ENCODE peak calls at places on chromosomes 5 and 9, in four cellular contexts. One of them, this sample, is unnamed.

GRCh38 chr5:380701-381309 is 59.3 kb downstream of the AHRR start:
- DNase-seq in HepG2: no peak
- DNase-seq in NB4: peak
- DNase-seq in A549: no peak
- DNase-seq in this sample: no peak

GRCh38 chr5:91079037-91079436 is 304.1 kb downstream of the ARRDC3 start:
- DNase-seq in HepG2: no peak
- DNase-seq in NB4: no peak
- DNase-seq in A549: no peak
- DNase-seq in this sample: no peak

GRCh38 chr9:136694163-136694864 is 7.1 kb upstream of the AGPAT2 start:
- DNase-seq in HepG2: peak
- DNase-seq in NB4: peak
- DNase-seq in A549: peak
- DNase-seq in this sample: peak

GRCh38 chr9:12776775-12777055 is 1.9 kb downstream of the LURAP1L start:
- DNase-seq in HepG2: no peak
- DNase-seq in NB4: no peak
- DNase-seq in A549: no peak
- DNase-seq in this sample: no peak

GRCh38 chr9:24090566-24090965 is 264.5 kb upstream of the ELAVL2 start:
- DNase-seq in HepG2: no peak
- DNase-seq in NB4: peak
- DNase-seq in A549: no peak
- DNase-seq in this sample: no peak

GRCh38 chr9:127397722-127398647 is 1.0 kb downstream of the SLC2A8 start:
- DNase-seq in HepG2: peak
- DNase-seq in NB4: no peak
- DNase-seq in A549: peak
- DNase-seq in this sample: peak

GRCh38 chr9:122389799-122390481 is 19.1 kb downstream of the PTGS1 start:
- DNase-seq in HepG2: no peak
- DNase-seq in NB4: peak
- DNase-seq in A549: no peak
- DNase-seq in this sample: peak

GRCh38 chr5:67164856-67165523 is 31.6 kb downstream of the CD180 start:
- DNase-seq in HepG2: no peak
- DNase-seq in NB4: no peak
- DNase-seq in A549: no peak
- DNase-seq in this sample: no peak

GRCh38 chr5:16740476-16740875 is 123.7 kb upstream of the RETREG1 start:
- DNase-seq in HepG2: no peak
- DNase-seq in NB4: no peak
- DNase-seq in A549: no peak
- DNase-seq in this sample: no peak

GRCh38 chr5:61182449-61182848 is 20.2 kb upstream of the SMIM15 start:
- DNase-seq in HepG2: no peak
- DNase-seq in NB4: no peak
- DNase-seq in A549: no peak
- DNase-seq in this sample: peak

GRCh38 chr5:93632327-93632726 is 49.3 kb downstream of the NR2F1 start:
- DNase-seq in HepG2: no peak
- DNase-seq in NB4: no peak
- DNase-seq in A549: no peak
- DNase-seq in this sample: no peak

GRCh38 chr9:68964102-68964541 is 49.8 kb downstream of the PRKACG start:
- DNase-seq in HepG2: no peak
- DNase-seq in NB4: no peak
- DNase-seq in A549: no peak
- DNase-seq in this sample: no peak

GRCh38 chr9:110619831-110620230 is 40.3 kb upstream of the SVEP1 start:
- DNase-seq in HepG2: no peak
- DNase-seq in NB4: no peak
- DNase-seq in A549: no peak
- DNase-seq in this sample: no peak

GRCh38 chr9:22316645-22317044 is 130.0 kb upstream of the DMRTA1 start:
- DNase-seq in HepG2: no peak
- DNase-seq in NB4: no peak
- DNase-seq in A549: no peak
- DNase-seq in this sample: no peak

GRCh38 chr9:121945849-121946248 is 147.3 kb downstream of the TTLL11 start:
- DNase-seq in HepG2: no peak
- DNase-seq in NB4: no peak
- DNase-seq in A549: no peak
- DNase-seq in this sample: no peak

GRCh38 chr9:18184034-18184800 is 289.7 kb upstream of the ADAMTSL1 start:
- DNase-seq in HepG2: no peak
- DNase-seq in NB4: no peak
- DNase-seq in A549: no peak
- DNase-seq in this sample: peak

GRCh38 chr9:127686461-127687393 is 20.1 kb upstream of the CFAP157 start:
- DNase-seq in HepG2: no peak
- DNase-seq in NB4: no peak
- DNase-seq in A549: no peak
- DNase-seq in this sample: no peak

GRCh38 chr5:96588551-96588950 is 73.6 kb upstream of the CAST start:
- DNase-seq in HepG2: no peak
- DNase-seq in NB4: no peak
- DNase-seq in A549: no peak
- DNase-seq in this sample: no peak

GRCh38 chr9:16899611-16900010 is 29.1 kb upstream of the BNC2 start:
- DNase-seq in HepG2: no peak
- DNase-seq in NB4: no peak
- DNase-seq in A549: no peak
- DNase-seq in this sample: peak

GRCh38 chr5:68237715-68238114 is 22.2 kb downstream of the PIK3R1 start:
- DNase-seq in HepG2: no peak
- DNase-seq in NB4: no peak
- DNase-seq in A549: no peak
- DNase-seq in this sample: no peak

GRCh38 chr9:135494791-135495559 is 5.5 kb upstream of the MRPS2 start:
- DNase-seq in HepG2: no peak
- DNase-seq in NB4: no peak
- DNase-seq in A549: no peak
- DNase-seq in this sample: no peak

GRCh38 chr5:30405821-30406220 is 787.7 kb upstream of the CDH6 start:
- DNase-seq in HepG2: no peak
- DNase-seq in NB4: no peak
- DNase-seq in A549: no peak
- DNase-seq in this sample: no peak

GRCh38 chr5:68251386-68251785 is 35.8 kb downstream of the PIK3R1 start:
- DNase-seq in HepG2: no peak
- DNase-seq in NB4: peak
- DNase-seq in A549: no peak
- DNase-seq in this sample: peak

GRCh38 chr9:132896906-132897305 is 18.2 kb downstream of the SPACA9 start:
- DNase-seq in HepG2: no peak
- DNase-seq in NB4: no peak
- DNase-seq in A549: no peak
- DNase-seq in this sample: no peak

GRCh38 chr5:174571662-174572397 is 152.6 kb upstream of the MSX2 start:
- DNase-seq in HepG2: peak
- DNase-seq in NB4: no peak
- DNase-seq in A549: peak
- DNase-seq in this sample: peak

GRCh38 chr5:149550267-149550582 is 1.0 kb downstream of the CSNK1A1 start:
- DNase-seq in HepG2: no peak
- DNase-seq in NB4: peak
- DNase-seq in A549: no peak
- DNase-seq in this sample: peak

GRCh38 chr5:14309864-14310531 is 166.9 kb downstream of the TRIO start:
- DNase-seq in HepG2: no peak
- DNase-seq in NB4: no peak
- DNase-seq in A549: no peak
- DNase-seq in this sample: no peak

GRCh38 chr9:14561929-14562386 is 131.3 kb downstream of the ZDHHC21 start:
- DNase-seq in HepG2: peak
- DNase-seq in NB4: no peak
- DNase-seq in A549: no peak
- DNase-seq in this sample: no peak

GRCh38 chr9:129525781-129526180 is 95.1 kb downstream of the C9orf50 start:
- DNase-seq in HepG2: no peak
- DNase-seq in NB4: peak
- DNase-seq in A549: no peak
- DNase-seq in this sample: no peak

GRCh38 chr9:129339539-129340157 is 161.6 kb upstream of the IER5L start:
- DNase-seq in HepG2: no peak
- DNase-seq in NB4: no peak
- DNase-seq in A549: no peak
- DNase-seq in this sample: no peak

GRCh38 chr5:36403601-36404311 is 102.1 kb upstream of the RANBP3L start:
- DNase-seq in HepG2: no peak
- DNase-seq in NB4: peak
- DNase-seq in A549: no peak
- DNase-seq in this sample: no peak

GRCh38 chr5:175003531-175003930 is 279.1 kb downstream of the MSX2 start:
- DNase-seq in HepG2: no peak
- DNase-seq in NB4: no peak
- DNase-seq in A549: no peak
- DNase-seq in this sample: no peak

GRCh38 chr5:6256901-6257300 is 121.4 kb downstream of the MED10 start:
- DNase-seq in HepG2: no peak
- DNase-seq in NB4: no peak
- DNase-seq in A549: no peak
- DNase-seq in this sample: no peak

GRCh38 chr5:141564216-141564692 is 54.5 kb downstream of the DIAPH1 start:
- DNase-seq in HepG2: peak
- DNase-seq in NB4: peak
- DNase-seq in A549: peak
- DNase-seq in this sample: peak

GRCh38 chr5:9395736-9396135 is 150.1 kb downstream of the SEMA5A start:
- DNase-seq in HepG2: no peak
- DNase-seq in NB4: no peak
- DNase-seq in A549: no peak
- DNase-seq in this sample: no peak

GRCh38 chr9:84785766-84786547 is 116.4 kb downstream of the NTRK2 start:
- DNase-seq in HepG2: no peak
- DNase-seq in NB4: no peak
- DNase-seq in A549: no peak
- DNase-seq in this sample: no peak
- TF ChIP-seq CTCF in HepG2: no peak
- TF ChIP-seq CTCF in NB4: no peak
- TF ChIP-seq CTCF in A549: no peak
- TF ChIP-seq CTCF in this sample: no peak

GRCh38 chr5:139847790-139848507 is 52.3 kb downstream of the PSD2 start:
- DNase-seq in HepG2: no peak
- DNase-seq in NB4: no peak
- DNase-seq in A549: peak
- DNase-seq in this sample: peak
- TF ChIP-seq POLR2A in HepG2: no peak
- TF ChIP-seq POLR2A in NB4: no peak
- TF ChIP-seq POLR2A in A549: peak
- TF ChIP-seq POLR2A in this sample: peak

DNA sequence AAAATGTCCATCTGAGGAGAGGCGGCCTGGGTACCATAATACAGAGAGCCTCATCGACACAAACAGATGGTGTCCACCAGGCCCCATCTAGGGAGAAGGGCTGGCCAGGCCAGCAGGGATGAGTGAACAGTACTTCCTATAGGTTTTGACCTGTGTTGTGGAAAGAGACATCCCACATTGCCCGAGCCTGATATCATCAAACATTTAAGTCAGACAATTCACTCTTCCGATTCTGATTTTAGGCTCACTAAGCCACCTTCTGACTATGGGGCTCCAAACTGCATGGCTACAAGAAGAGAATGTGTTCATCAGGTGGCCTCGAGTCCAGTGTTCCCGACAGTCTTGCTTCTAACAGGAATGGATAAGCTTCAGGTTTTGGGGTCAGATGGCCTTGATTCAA is 38.9 kb downstream of the SLC22A5 start:
- DNase-seq in HepG2: no peak
- DNase-seq in NB4: no peak
- DNase-seq in A549: no peak
- DNase-seq in this sample: no peak
- TF ChIP-seq MAX in HepG2: no peak
- TF ChIP-seq MAX in NB4: no peak
- TF ChIP-seq MAX in A549: no peak
- TF ChIP-seq MAX in this sample: no peak

DNA sequence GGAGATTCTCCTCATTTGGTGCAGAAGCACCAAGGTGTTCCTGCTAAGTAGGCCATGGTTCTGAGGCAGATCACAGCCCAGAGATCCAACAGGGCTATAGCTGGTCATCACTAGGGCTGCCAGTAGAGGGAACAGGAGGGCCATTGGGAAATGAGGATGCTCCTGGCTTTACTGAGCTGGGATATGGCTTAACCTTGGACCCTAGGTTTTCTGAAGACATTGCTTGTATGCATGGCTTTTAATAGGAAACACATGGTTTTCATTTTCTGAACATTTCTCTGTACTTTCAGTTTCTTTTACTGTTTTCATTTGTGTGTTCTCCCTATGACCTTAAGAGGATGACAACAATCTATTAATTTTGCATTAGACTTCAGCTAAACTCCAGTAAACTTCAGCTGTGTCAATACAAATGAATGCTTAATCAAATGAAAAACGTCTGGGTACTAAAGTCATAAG is at the start of gene IFNW1:
- DNase-seq in HepG2: no peak
- DNase-seq in NB4: no peak
- DNase-seq in A549: no peak
- DNase-seq in this sample: no peak
- TF ChIP-seq CTCF in HepG2: no peak
- TF ChIP-seq CTCF in NB4: peak
- TF ChIP-seq CTCF in A549: no peak
- TF ChIP-seq CTCF in this sample: no peak

This sample was measured in endothelial cell of umbilical vein.